ENCODE peak calls at places on chromosomes 5 and 9, in six cellular contexts. C is HFF-Myc, K is A549, Q is PC-9, B is glutamatergic neuron, M is uterus. U is an unnamed sample.
A peak's percentile ranks its signal among the peaks of the same experiment; 100 is the strongest.

GRCh38 chr5:11182441-11183080 is 421.5 kb upstream of the DAP start:
- DNase-seq in C (peak; percentile 16), K (peak; percentile 20), Q (peak; percentile 19), B (no peak), M (no peak), U (peak; percentile 56)

GRCh38 chr5:120388016-120388781 is 75.9 kb upstream of the PRR16 start:
- DNase-seq in C (peak; percentile 88), K (no peak), Q (no peak), B (no peak), M (no peak), U (no peak)

GRCh38 chr5:1063661-1064382 is 48.0 kb downstream of the SLC12A7 start:
- DNase-seq in C (no peak), K (no peak), Q (no peak), B (peak; percentile 10), M (no peak), U (no peak)

GRCh38 chr9:34451545-34451944 is 6.8 kb downstream of the FAM219A start:
- DNase-seq in C (no peak), K (no peak), Q (peak; percentile 37), B (no peak), M (no peak), U (no peak)

GRCh38 chr5:150000990-150001659 is 586 bp downstream of the HMGXB3 start:
- DNase-seq in C (no peak), K (peak; percentile 28), Q (peak; percentile 44), B (peak; percentile 70), M (peak; percentile 42), U (peak; percentile 36)

GRCh38 chr5:34718516-34718915 is 62.4 kb downstream of the RAI14 start:
- DNase-seq in C (no peak), K (no peak), Q (no peak), B (no peak), M (no peak), U (no peak)

GRCh38 chr5:93289915-93290314 is 291.1 kb downstream of the NR2F1-AS1 start:
- DNase-seq in C (no peak), K (no peak), Q (no peak), B (no peak), M (no peak), U (no peak)

GRCh38 chr9:133142657-133143592 is 20.8 kb downstream of the GBGT1 start:
- DNase-seq in C (no peak), K (no peak), Q (no peak), B (peak; percentile 43), M (no peak), U (no peak)

GRCh38 chr5:73633060-73633459 is 7.1 kb downstream of the ARHGEF28 start:
- DNase-seq in C (no peak), K (no peak), Q (no peak), B (no peak), M (no peak), U (no peak)

GRCh38 chr9:87070331-87070730 is 123.0 kb upstream of the GAS1 start:
- DNase-seq in C (no peak), K (no peak), Q (no peak), B (no peak), M (no peak), U (no peak)

GRCh38 chr5:157212307-157212706 is 31.7 kb downstream of the ITK start:
- DNase-seq in C (no peak), K (no peak), Q (no peak), B (no peak), M (no peak), U (no peak)

GRCh38 chr9:130262061-130262745 is 3.4 kb upstream of the HMCN2 start:
- DNase-seq in C (no peak), K (no peak), Q (no peak), B (no peak), M (no peak), U (no peak)

GRCh38 chr9:77897292-77897691 is 134.3 kb downstream of the GNAQ start:
- DNase-seq in C (peak; percentile 12), K (no peak), Q (no peak), B (no peak), M (peak; percentile 20), U (no peak)

GRCh38 chr5:73912755-73913365 is 286.9 kb downstream of the ARHGEF28 start:
- DNase-seq in C (no peak), K (no peak), Q (no peak), B (no peak), M (no peak), U (no peak)

GRCh38 chr5:94725142-94725541 is 106.7 kb downstream of the SLF1 start:
- DNase-seq in C (no peak), K (no peak), Q (no peak), B (no peak), M (no peak), U (no peak)

GRCh38 chr5:120452471-120452870 is 11.6 kb upstream of the PRR16 start:
- DNase-seq in C (no peak), K (no peak), Q (no peak), B (no peak), M (no peak), U (no peak)

GRCh38 chr5:29469581-29469980 is 1723.9 kb upstream of the CDH6 start:
- DNase-seq in C (no peak), K (no peak), Q (no peak), B (no peak), M (no peak), U (no peak)

GRCh38 chr5:2524620-2525019 is 226.9 kb downstream of the IRX2 start:
- DNase-seq in C (no peak), K (no peak), Q (no peak), B (no peak), M (no peak), U (no peak)

GRCh38 chr9:116327702-116328440 is 174.3 kb downstream of the PAPPA start:
- DNase-seq in C (no peak), K (no peak), Q (no peak), B (no peak), M (no peak), U (no peak)

GRCh38 chr5:78627175-78627574 is 21.4 kb downstream of the LHFPL2 start:
- DNase-seq in C (no peak), K (no peak), Q (no peak), B (no peak), M (no peak), U (no peak)

GRCh38 chr5:115815693-115816225 is 700 bp downstream of the CDO1 start:
- DNase-seq in C (no peak), K (no peak), Q (no peak), B (peak; percentile 50), M (no peak), U (no peak)

GRCh38 chr9:21812415-21812814 is 10.0 kb downstream of the MTAP start:
- DNase-seq in C (no peak), K (no peak), Q (no peak), B (no peak), M (no peak), U (peak; percentile 21)

GRCh38 chr9:88085481-88085880 is 52.8 kb downstream of the SPATA31C2 start:
- DNase-seq in C (no peak), K (no peak), Q (no peak), B (no peak), M (no peak), U (no peak)

GRCh38 chr9:12916037-12916436 is 141.2 kb downstream of the LURAP1L start:
- DNase-seq in C (no peak), K (no peak), Q (no peak), B (no peak), M (no peak), U (peak; percentile 4)

DNA sequence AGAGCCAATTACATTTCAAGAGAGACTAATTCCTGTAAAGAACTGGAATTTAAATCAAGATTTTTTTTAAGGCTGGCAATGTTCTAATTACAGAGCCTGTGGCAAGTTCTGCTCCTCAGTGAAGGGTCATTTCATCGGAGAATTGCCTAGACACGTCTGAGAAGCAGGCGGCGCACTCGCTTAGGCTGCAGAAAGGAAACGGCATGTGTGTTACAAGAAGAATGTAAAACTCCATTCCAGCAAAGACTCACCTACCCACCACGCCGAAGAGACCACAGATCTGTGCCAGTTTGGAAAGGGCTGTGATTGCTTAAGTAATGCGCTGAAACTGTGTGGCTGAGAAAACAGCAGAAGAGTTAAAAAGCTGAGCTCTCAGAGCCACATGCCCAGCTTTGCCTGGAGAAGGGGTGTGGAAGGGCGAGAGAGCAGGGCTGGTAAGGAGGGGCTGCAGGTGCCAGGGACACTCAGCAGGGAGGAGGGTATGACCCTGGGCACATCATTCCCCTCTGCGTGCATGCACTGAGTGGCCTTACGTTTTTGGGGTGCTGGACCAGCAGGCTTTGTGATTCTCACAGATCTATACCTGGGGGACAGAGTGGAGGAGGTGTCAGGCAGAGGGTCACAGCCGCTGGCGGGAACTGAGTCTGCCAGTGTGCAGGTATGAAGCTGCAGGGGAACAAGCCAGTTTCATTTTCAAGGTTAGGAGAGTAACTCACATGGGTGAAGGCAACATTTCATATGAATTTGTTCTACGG is 17.8 kb upstream of the SLC25A51 start:
- DNase-seq in C (no peak), K (no peak), Q (no peak), B (no peak), M (no peak), U (no peak)
- TF ChIP-seq CTCF in C (no peak), K (no peak), Q (no peak), B (no peak), M (no peak), U (no peak)

DNA sequence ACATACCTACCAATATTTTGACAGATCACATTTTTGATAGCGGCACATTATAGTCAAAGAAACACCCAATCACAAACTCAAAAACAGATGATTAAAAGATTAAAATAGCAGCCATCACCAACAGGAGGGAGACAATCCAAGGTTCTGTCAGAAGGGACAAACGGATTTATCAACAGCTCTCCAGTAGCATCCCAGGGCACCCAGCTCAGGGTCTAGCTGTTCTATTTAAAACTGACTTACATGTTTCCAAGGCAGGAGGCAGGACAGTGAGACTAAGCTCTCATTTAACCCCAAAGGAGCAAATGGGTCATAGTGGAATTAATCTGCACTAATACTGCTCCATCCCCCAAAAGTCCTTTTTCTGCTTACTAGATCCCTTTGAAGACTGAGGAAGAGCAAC is 3.2 kb downstream of the AGTPBP1 start:
- DNase-seq in C (no peak), K (no peak), Q (no peak), B (no peak), M (no peak), U (no peak)
- TF ChIP-seq CTCF in C (no peak), K (no peak), Q (no peak), B (no peak), M (no peak), U (no peak)

DNA sequence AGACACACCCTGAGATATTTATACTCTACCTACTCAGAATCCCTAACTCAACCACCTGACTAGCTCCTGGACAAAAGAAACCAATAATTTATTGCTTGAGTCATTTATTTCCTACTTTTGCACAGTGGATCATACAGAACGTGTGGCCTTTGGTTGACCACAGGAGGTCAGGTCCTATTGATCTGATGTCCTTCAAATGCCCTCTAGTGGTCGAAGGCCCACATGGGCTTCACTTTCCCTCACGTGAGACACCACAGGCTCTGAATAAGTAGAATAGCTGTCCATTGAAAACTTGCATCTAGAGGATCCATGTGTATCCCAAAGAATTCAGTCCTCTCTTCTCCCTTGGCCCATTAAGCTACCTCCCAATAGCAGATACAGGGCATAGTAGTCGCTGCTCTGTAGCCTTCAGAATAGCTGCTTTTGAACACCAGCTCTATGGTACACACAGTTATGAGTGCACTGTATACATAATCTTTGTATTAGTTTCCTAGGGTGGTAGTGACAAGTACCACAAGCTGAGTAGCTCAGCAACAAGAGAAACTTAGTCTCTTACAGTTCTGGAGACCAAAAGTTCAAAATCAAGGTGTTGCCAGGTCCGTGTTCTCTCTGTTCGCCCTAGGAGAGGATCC is 177.6 kb upstream of the SMARCA2 start:
- DNase-seq in C (peak; percentile 11), K (peak; percentile 25), Q (no peak), B (peak; percentile 59), M (no peak), U (peak; percentile 2)
- TF ChIP-seq CTCF in C (peak; percentile 63), K (peak; percentile 32), Q (no peak), B (peak; percentile 78), M (no peak), U (no peak)

DNA sequence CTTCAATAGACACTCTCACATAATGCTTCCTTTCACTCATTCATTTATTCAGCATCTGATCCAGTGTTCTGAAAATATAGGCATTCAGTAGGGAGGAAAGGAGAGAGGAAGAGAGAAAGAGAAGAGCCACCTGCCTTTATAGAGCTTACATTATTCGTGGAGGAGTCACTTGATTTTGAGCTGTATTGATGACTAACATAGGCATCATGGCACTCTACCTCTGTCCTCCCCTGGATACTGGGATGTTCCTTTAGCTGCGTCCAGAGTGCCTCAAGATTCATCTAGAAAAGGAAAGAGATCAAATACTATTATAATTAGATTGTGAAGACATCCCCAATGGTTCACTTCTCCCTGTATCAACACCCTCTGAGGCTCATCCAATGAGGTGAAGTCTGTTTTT is 345.1 kb downstream of the SPATA31D1 start:
- DNase-seq in C (no peak), K (no peak), Q (no peak), B (no peak), M (no peak), U (no peak)
- TF ChIP-seq CTCF in C (no peak), K (no peak), Q (no peak), B (no peak), M (no peak), U (no peak)

U was measured in Calu3.